ENCODE peak calls at places on chromosomes 6 and 20, in seven cellular contexts. P, Y, I, G, H, A and Z are unnamed samples.

GRCh38 chr6:122995930-122996796 is at the start of gene CLVS2:
- DNase-seq in P (no peak), Y (no peak), I (peak), G (no peak), H (peak), A (no peak), Z (peak)

GRCh38 chr20:8812818-8813217 is 256.1 kb upstream of the PLCB4 start:
- DNase-seq in P (no peak), Y (no peak), I (no peak), G (no peak), H (peak), A (no peak), Z (no peak)

GRCh38 chr6:103183831-103184411 is 1675.8 kb downstream of the HACE1 start:
- DNase-seq in P (no peak), Y (no peak), I (no peak), G (no peak), H (peak), A (no peak), Z (peak)

GRCh38 chr20:44465001-44465560 is 10.6 kb upstream of the TTPAL start:
- DNase-seq in P (no peak), Y (no peak), I (no peak), G (no peak), H (no peak), A (no peak), Z (no peak)

GRCh38 chr6:43709654-43710303 is 22.2 kb upstream of the MRPS18A start:
- DNase-seq in P (no peak), Y (no peak), I (no peak), G (no peak), H (no peak), A (no peak), Z (no peak)

GRCh38 chr20:37630993-37631392 is 62.8 kb upstream of the CTNNBL1 start:
- DNase-seq in P (no peak), Y (no peak), I (no peak), G (no peak), H (no peak), A (no peak), Z (no peak)

GRCh38 chr6:125821825-125822281 is 31.1 kb downstream of the NCOA7 start:
- DNase-seq in P (peak), Y (no peak), I (peak), G (no peak), H (no peak), A (no peak), Z (no peak)

GRCh38 chr20:58251979-58252591 is 23.6 kb upstream of the ANKRD60 start:
- DNase-seq in P (peak), Y (no peak), I (no peak), G (peak), H (no peak), A (peak), Z (no peak)

GRCh38 chr6:82568290-82568993 is 204.8 kb downstream of the TPBG start:
- DNase-seq in P (no peak), Y (peak), I (no peak), G (no peak), H (no peak), A (no peak), Z (peak)

GRCh38 chr20:30168800-30169138 is 1088.7 kb upstream of the DEFB115 start:
- DNase-seq in P (no peak), Y (no peak), I (peak), G (no peak), H (no peak), A (no peak), Z (no peak)

GRCh38 chr20:32971703-32972161 is 32.5 kb downstream of the SUN5 start:
- DNase-seq in P (no peak), Y (peak), I (no peak), G (no peak), H (peak), A (no peak), Z (no peak)

GRCh38 chr20:53949319-53949839 is 121.0 kb downstream of the BCAS1 start:
- DNase-seq in P (no peak), Y (no peak), I (no peak), G (no peak), H (peak), A (no peak), Z (no peak)

GRCh38 chr20:49054032-49054643 is 8.0 kb downstream of the CSE1L start:
- DNase-seq in P (no peak), Y (peak), I (no peak), G (no peak), H (no peak), A (no peak), Z (no peak)

GRCh38 chr6:66522864-66523263 is 815.8 kb upstream of the EYS start:
- DNase-seq in P (no peak), Y (no peak), I (no peak), G (no peak), H (no peak), A (no peak), Z (no peak)

GRCh38 chr6:159380104-159380503 is 210.9 kb downstream of the FNDC1 start:
- DNase-seq in P (no peak), Y (no peak), I (no peak), G (no peak), H (no peak), A (no peak), Z (no peak)

GRCh38 chr6:148272084-148272483 is 70.6 kb upstream of the SASH1 start:
- DNase-seq in P (no peak), Y (no peak), I (no peak), G (no peak), H (no peak), A (no peak), Z (no peak)

GRCh38 chr6:138089325-138089724 is 17.9 kb downstream of the PERP start:
- DNase-seq in P (no peak), Y (no peak), I (no peak), G (no peak), H (no peak), A (no peak), Z (no peak)

GRCh38 chr6:137157601-137158000 is 15.8 kb downstream of the IL22RA2 start:
- DNase-seq in P (no peak), Y (no peak), I (peak), G (no peak), H (no peak), A (peak), Z (peak)

GRCh38 chr20:62355527-62356142 is 11.5 kb downstream of the LAMA5 start:
- DNase-seq in P (peak), Y (no peak), I (no peak), G (no peak), H (no peak), A (no peak), Z (peak)

GRCh38 chr6:26033132-26033941 is 53.9 kb upstream of the HFE start:
- DNase-seq in P (peak), Y (peak), I (peak), G (peak), H (peak), A (peak), Z (peak)

GRCh38 chr6:80523531-80523970 is 417.1 kb downstream of the BCKDHB start:
- DNase-seq in P (no peak), Y (no peak), I (no peak), G (no peak), H (peak), A (no peak), Z (no peak)

DNA sequence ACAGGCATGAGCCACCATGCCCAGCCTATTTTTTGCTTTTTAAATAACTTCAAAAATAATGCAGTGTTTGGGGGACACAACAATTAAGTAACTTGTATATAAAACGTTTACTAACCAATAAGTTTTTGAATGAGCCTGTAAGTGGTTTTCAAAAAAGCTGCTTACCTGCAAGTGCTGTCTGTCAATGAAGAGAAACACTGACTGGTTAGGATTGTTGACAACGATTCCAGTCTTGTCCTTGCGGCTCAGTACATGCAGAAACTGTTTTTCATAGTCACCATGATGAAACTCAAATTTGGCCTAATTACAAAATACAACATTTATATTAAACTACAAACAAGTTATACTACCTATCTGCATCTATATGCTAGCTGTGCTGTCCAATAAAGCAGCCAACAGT is 10.3 kb downstream of the C6orf62 start:
- DNase-seq in P (no peak), Y (no peak), I (no peak), G (no peak), H (no peak), A (no peak), Z (no peak)
- TF ChIP-seq JUND in P (no peak), Y (no peak), I (no peak), G (no peak), H (no peak), A (no peak), Z (no peak)

DNA sequence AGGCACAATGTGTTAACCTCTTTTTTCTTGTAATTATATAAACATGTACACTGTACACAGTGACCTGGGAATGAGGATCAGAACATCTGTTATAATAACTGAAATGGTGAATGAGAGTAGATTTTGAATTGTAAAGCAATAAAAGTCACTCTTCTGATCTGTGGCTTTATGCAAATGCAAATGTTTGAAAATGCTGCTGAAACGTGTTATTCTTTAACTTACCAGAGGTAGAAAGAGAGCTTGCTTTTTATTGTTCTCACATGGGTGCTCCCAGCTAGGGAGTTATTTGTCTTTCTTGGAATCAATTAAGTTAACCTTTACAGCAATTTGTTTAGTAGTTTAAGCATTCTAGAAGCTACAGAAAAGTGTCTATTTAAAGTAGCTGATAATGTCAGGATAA is 213.8 kb downstream of the GRIK2 start:
- DNase-seq in P (no peak), Y (no peak), I (no peak), G (no peak), H (no peak), A (no peak), Z (no peak)
- TF ChIP-seq JUND in P (no peak), Y (no peak), I (no peak), G (no peak), H (no peak), A (no peak), Z (no peak)

GRCh38 chr6:87826376-87826775 is 124.3 kb upstream of the AKIRIN2 start:
- DNase-seq in P (peak), Y (no peak), I (no peak), G (no peak), H (no peak), A (no peak), Z (no peak)

GRCh38 chr6:87825865-87826264 is 123.8 kb upstream of the AKIRIN2 start:
- DNase-seq in P (peak), Y (no peak), I (no peak), G (no peak), H (no peak), A (no peak), Z (no peak)

GRCh38 chr6:87824813-87825475 is 122.9 kb upstream of the AKIRIN2 start:
- DNase-seq in P (no peak), Y (no peak), I (no peak), G (no peak), H (no peak), A (no peak), Z (no peak)

GRCh38 chr6:87828044-87828443 is 126.0 kb upstream of the AKIRIN2 start:
- DNase-seq in P (no peak), Y (no peak), I (no peak), G (no peak), H (no peak), A (no peak), Z (no peak)

GRCh38 chr6:87827291-87827690 is 125.3 kb upstream of the AKIRIN2 start:
- DNase-seq in P (no peak), Y (no peak), I (no peak), G (no peak), H (no peak), A (no peak), Z (no peak)
- TF ChIP-seq JUND in P (no peak), Y (no peak), I (no peak), G (no peak), H (no peak), A (no peak), Z (no peak)

DNA sequence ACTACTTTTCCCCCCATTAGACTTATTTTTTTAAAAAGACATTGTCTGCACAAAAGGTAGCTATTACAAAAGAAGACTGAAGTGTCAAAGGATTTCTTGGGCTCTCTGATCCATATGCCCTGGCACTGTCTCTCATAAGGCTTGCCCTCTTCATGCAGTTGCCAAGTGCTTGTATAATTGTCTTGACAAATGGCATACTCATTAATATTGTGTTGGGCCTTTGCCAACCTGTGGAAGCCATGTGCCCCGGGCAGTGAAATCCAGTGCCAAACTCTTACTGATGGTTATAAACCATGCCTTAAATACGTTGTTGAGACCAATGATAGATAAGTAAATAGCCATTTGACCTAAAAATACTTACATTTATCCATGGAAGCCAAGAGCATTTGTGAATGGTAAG is 98.1 kb downstream of the FARS2 start:
- DNase-seq in P (no peak), Y (no peak), I (peak), G (no peak), H (no peak), A (no peak), Z (no peak)
- TF ChIP-seq JUND in P (no peak), Y (no peak), I (no peak), G (no peak), H (no peak), A (no peak), Z (no peak)

DNA sequence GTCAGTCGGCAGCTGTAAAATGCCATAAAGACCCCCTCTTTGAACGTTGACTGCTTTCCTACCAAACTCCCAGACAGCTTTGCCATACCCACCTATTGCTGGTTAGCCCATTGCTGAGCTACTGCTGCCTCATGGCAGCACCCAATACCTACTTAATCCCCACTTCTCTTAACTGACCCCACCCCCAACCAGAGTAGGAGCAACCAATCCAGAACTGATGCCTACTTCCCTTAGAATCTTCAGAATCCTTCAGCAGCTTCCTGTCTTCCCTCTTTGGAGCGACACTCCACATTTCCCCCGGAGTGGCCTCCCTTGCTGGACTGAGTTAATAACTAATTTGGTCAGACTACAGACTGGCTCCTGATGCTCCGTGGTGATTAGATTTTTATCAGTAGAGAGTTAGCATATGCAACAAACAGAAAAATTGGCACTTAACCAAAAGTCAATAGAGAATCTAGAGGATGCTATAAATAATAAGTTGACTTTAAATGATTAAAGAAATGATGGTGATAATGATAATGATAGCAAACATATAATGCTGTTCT is 51.3 kb upstream of the UBR2 start:
- DNase-seq in P (no peak), Y (no peak), I (peak), G (no peak), H (no peak), A (no peak), Z (peak)
- TF ChIP-seq JUND in P (no peak), Y (no peak), I (no peak), G (no peak), H (no peak), A (no peak), Z (no peak)

GRCh38 chr20:11267131-11267761 is 593.4 kb upstream of the JAG1 start:
- DNase-seq in P (peak), Y (peak), I (peak), G (peak), H (no peak), A (peak), Z (no peak)
- TF ChIP-seq JUND in P (peak), Y (peak), I (peak), G (peak), H (peak), A (peak), Z (no peak)